ENCODE peak calls at places on chromosomes 13 and 19, in four cellular contexts. Y, S, X and C are unnamed samples.

GRCh38 chr19:48634424-48635262 is 2.5 kb downstream of the DBP start:
- DNase-seq in Y (peak; percentile 90), X (peak; percentile 99), S (peak; percentile 99), C (peak; percentile 99)

GRCh38 chr13:39040206-39040605 is 1.9 kb downstream of the NHLRC3 start:
- DNase-seq in Y (no peak), S (no peak), X (no peak), C (no peak)

GRCh38 chr13:33611016-33611805 is 206.7 kb upstream of the RFC3 start:
- DNase-seq in Y (peak; percentile 13), X (peak; percentile 76), S (peak; percentile 77), C (peak; percentile 26)

GRCh38 chr13:110164706-110165105 is 142.3 kb downstream of the COL4A1 start:
- DNase-seq in X (no peak), Y (no peak), S (no peak), C (no peak)

GRCh38 chr13:41854758-41855157 is 106.2 kb downstream of the VWA8 start:
- DNase-seq in X (no peak), Y (no peak), S (no peak), C (no peak)

GRCh38 chr13:37075164-37075563 is 15.7 kb upstream of the SUPT20H start:
- DNase-seq in X (no peak), Y (no peak), S (no peak), C (no peak)

GRCh38 chr19:48708471-48708870 is 11.1 kb downstream of the MAMSTR start:
- DNase-seq in X (no peak), Y (no peak), S (no peak), C (no peak)

GRCh38 chr19:1452802-1453524 is 3.0 kb downstream of the APC2 start:
- DNase-seq in X (no peak), S (no peak), Y (no peak), C (no peak)

GRCh38 chr13:20616059-20616797 is 49.3 kb downstream of the IFT88 start:
- DNase-seq in S (no peak), Y (no peak), X (no peak), C (no peak)

GRCh38 chr19:1762243-1763140 is 9.2 kb downstream of the ONECUT3 start:
- DNase-seq in X (no peak), S (no peak), Y (no peak), C (no peak)

GRCh38 chr13:75904012-75904411 is 267.9 kb downstream of the LMO7 start:
- DNase-seq in S (no peak), Y (no peak), X (no peak), C (no peak)

GRCh38 chr13:26601669-26602068 is 44.2 kb downstream of the WASF3 start:
- DNase-seq in S (no peak), Y (no peak), X (no peak), C (no peak)

GRCh38 chr19:38727868-38728660 is 16.2 kb downstream of the CAPN12 start:
- DNase-seq in S (no peak), X (no peak), Y (no peak), C (no peak)

GRCh38 chr19:48991011-48991609 is 2.0 kb downstream of the GYS1 start:
- DNase-seq in Y (no peak), S (no peak), X (peak; percentile 67), C (no peak)

GRCh38 chr13:50866817-50867640 is 23.5 kb upstream of the DLEU7 start:
- DNase-seq in X (no peak), Y (no peak), S (no peak), C (no peak)

GRCh38 chr13:26473571-26474230 is 83.8 kb upstream of the WASF3 start:
- DNase-seq in S (no peak), Y (no peak), X (no peak), C (no peak)

GRCh38 chr19:9936151-9937000 is at the start of gene OLFM2:
- DNase-seq in Y (no peak), X (no peak), S (no peak), C (peak; percentile 26)

GRCh38 chr13:51950722-51951121 is 60.5 kb downstream of the ATP7B start:
- DNase-seq in S (no peak), Y (no peak), X (no peak), C (no peak)

GRCh38 chr19:58279042-58279924 is 528 bp downstream of the ZNF8 start:
- DNase-seq in X (peak; percentile 84), Y (peak; percentile 40), S (peak; percentile 84), C (peak; percentile 78)

GRCh38 chr13:50596776-50597203 is 246.7 kb downstream of the DLEU7 start:
- DNase-seq in X (no peak), Y (no peak), S (no peak), C (no peak)

GRCh38 chr19:782195-783043 is 14.8 kb upstream of the PTBP1 start:
- DNase-seq in S (no peak), Y (no peak), X (no peak), C (peak; percentile 57)

GRCh38 chr19:31354316-31354715 is 5.1 kb upstream of the TSHZ3 start:
- DNase-seq in X (no peak), S (no peak), Y (no peak), C (no peak)

GRCh38 chr13:100658363-100658762 is 16.2 kb downstream of the TMTC4 start:
- DNase-seq in X (no peak), S (no peak), Y (no peak), C (no peak)

GRCh38 chr13:26485288-26485687 is 72.2 kb upstream of the WASF3 start:
- DNase-seq in Y (no peak), X (peak; percentile 49), S (no peak), C (no peak)

GRCh38 chr19:7928741-7929701 is 3.1 kb upstream of the CTXN1 start:
- DNase-seq in S (peak; percentile 89), Y (no peak), X (peak; percentile 92), C (peak; percentile 32)
- H3K27ac ChIP-seq in S (peak overlapping the region; percentile 96), Y (peak overlapping the region; percentile 99), X (peak overlapping the region; percentile 94), C (peak overlapping the region; percentile 48)

GRCh38 chr19:18176367-18177310 is 3.0 kb downstream of the IFI30 start:
- DNase-seq in Y (no peak), S (no peak), X (no peak), C (peak; percentile 14)

GRCh38 chr19:18173572-18174294 is at the start of gene IFI30:
- DNase-seq in S (peak; percentile 90), Y (no peak), X (peak; percentile 90), C (peak; percentile 93)

GRCh38 chr19:18172331-18173053 is 1.1 kb upstream of the IFI30 start:
- DNase-seq in S (no peak), Y (no peak), X (no peak), C (peak; percentile 15)

GRCh38 chr19:18173054-18173571 is 500 bp upstream of the IFI30 start:
- DNase-seq in X (peak; percentile 86), S (peak; percentile 85), Y (no peak), C (peak; percentile 38)

DNA sequence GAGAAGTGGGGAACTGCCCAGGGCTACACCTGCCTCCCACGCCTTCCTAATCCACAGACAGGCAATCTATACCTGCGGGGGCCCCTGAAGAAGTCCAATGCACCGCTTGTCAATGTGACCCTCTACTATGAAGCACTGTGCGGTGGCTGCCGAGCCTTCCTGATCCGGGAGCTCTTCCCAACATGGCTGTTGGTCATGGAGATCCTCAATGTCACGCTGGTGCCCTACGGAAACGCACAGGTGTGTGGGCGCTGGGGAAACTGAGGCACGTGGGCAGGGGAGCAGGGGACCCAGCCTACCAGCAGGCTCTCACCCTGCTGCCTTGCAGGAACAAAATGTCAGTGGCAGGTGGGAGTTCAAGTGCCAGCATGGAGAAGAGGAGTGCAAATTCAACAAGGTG is 1.4 kb downstream of the IFI30 start:
- DNase-seq in Y (no peak), S (no peak), X (no peak), C (no peak)
- H3K4me3 ChIP-seq in Y (peak overlapping the region; percentile 85), S (peak overlapping the region; percentile 56), X (no peak overlapping the region), C (no peak overlapping the region)

GRCh38 chr19:19661141-19661674 is 2.3 kb downstream of the ATP13A1 start:
- DNase-seq in Y (no peak), X (peak; percentile 40), S (no peak), C (no peak)
- H3K36me3 ChIP-seq in Y (peaks cover 22% of the 10 kb centered on the region), X (peaks cover 36% of the 10 kb centered on the region), S (peaks cover 36% of the 10 kb centered on the region), C (peaks cover 31% of the 10 kb centered on the region)

GRCh38 chr13:49353908-49354307 is 90.0 kb downstream of the CAB39L start:
- DNase-seq in X (no peak), Y (no peak), S (no peak), C (no peak)

GRCh38 chr13:49356224-49356623 is 87.6 kb downstream of the CAB39L start:
- DNase-seq in X (no peak), Y (no peak), S (no peak), C (no peak)

GRCh38 chr13:49351871-49352270 is 92.0 kb downstream of the CAB39L start:
- DNase-seq in Y (no peak), S (no peak), X (no peak), C (no peak)

GRCh38 chr13:49357694-49358093 is 86.2 kb downstream of the CAB39L start:
- DNase-seq in X (peak; percentile 7), Y (no peak), S (no peak), C (no peak)

GRCh38 chr13:49354719-49355118 is 89.1 kb downstream of the CAB39L start:
- DNase-seq in Y (no peak), X (no peak), S (no peak), C (no peak)
- H3K27ac ChIP-seq in Y (peak overlapping the region; percentile 3), X (peak overlapping the region; percentile 73), S (peak overlapping the region; percentile 83), C (no peak overlapping the region)

GRCh38 chr19:13475044-13475443 is 31.2 kb downstream of the CACNA1A start:
- DNase-seq in S (no peak), Y (no peak), X (no peak), C (no peak)
- H3K4me3 ChIP-seq in S (no peak overlapping the region), Y (no peak overlapping the region), X (no peak overlapping the region), C (no peak overlapping the region)

GRCh38 chr19:4687396-4687795 is 17.3 kb upstream of the MYDGF start:
- DNase-seq in S (no peak), X (no peak), Y (no peak), C (no peak)

GRCh38 chr19:4689403-4689802 is 19.3 kb upstream of the MYDGF start:
- DNase-seq in S (no peak), X (no peak), Y (no peak), C (no peak)

GRCh38 chr19:4686700-4687099 is 16.6 kb upstream of the MYDGF start:
- DNase-seq in X (no peak), Y (no peak), S (no peak), C (no peak)

GRCh38 chr19:4690362-4690761 is 20.2 kb upstream of the MYDGF start:
- DNase-seq in X (no peak), Y (no peak), S (no peak), C (no peak)

GRCh38 chr19:4688587-4688986 is 18.4 kb upstream of the MYDGF start:
- DNase-seq in S (no peak), X (no peak), Y (no peak), C (no peak)
- H3K36me3 ChIP-seq in S (peaks cover 86% of the 10 kb centered on the region), X (peaks cover 81% of the 10 kb centered on the region), Y (peaks cover 67% of the 10 kb centered on the region), C (no peaks in the 10 kb centered on the region)